ENCODE peak calls at places on chromosomes 1 and 21, in ten cellular contexts. G, J, A, T, O, K, X, Z, V and Y are unnamed samples. For H3K27me3, the result is how much of the 10 kb centered on the place peaks cover.

GRCh38 chr21:42350271-42350885 is 416 bp downstream of the TFF2 start:
- DNase-seq in G (no peak), J (no peak), A (no peak), T (no peak), O (no peak), K (no peak), X (no peak), Z (no peak), V (no peak), Y (no peak)

GRCh38 chr1:171422489-171422888 is 62.8 kb upstream of the PRRC2C start:
- DNase-seq in G (no peak), J (no peak), A (no peak), T (no peak), O (no peak), K (peak), X (peak), Z (no peak), V (no peak), Y (no peak)

GRCh38 chr1:242522304-242522945 is 2.1 kb downstream of the PLD5 start:
- DNase-seq in G (no peak), J (no peak), A (no peak), T (no peak), O (no peak), K (peak), X (no peak), Z (no peak), V (no peak), Y (no peak)

GRCh38 chr1:153434746-153435455 is 18.6 kb downstream of the S100A7A start:
- DNase-seq in G (no peak), J (no peak), A (no peak), T (no peak), O (no peak), K (no peak), X (no peak), Z (no peak), V (no peak), Y (no peak)

GRCh38 chr1:173798078-173798477 is 26.4 kb upstream of the DARS2 start:
- DNase-seq in G (no peak), J (no peak), A (no peak), T (no peak), O (no peak), K (peak), X (no peak), Z (no peak), V (no peak), Y (no peak)

GRCh38 chr21:46183910-46184624 is at the start of gene SPATC1L:
- DNase-seq in G (peak), J (no peak), A (peak), T (no peak), O (peak), K (peak), X (no peak), Z (no peak), V (peak), Y (peak)

GRCh38 chr1:5993553-5994510 is 1.6 kb upstream of the NPHP4 start:
- DNase-seq in G (no peak), J (no peak), A (peak), T (no peak), O (no peak), K (peak), X (no peak), Z (no peak), V (peak), Y (peak)

GRCh38 chr1:204858381-204858821 is 12.3 kb upstream of the NFASC start:
- DNase-seq in G (no peak), J (no peak), A (no peak), T (no peak), O (no peak), K (peak), X (no peak), Z (no peak), V (no peak), Y (peak)

GRCh38 chr1:39282537-39283216 is 78.2 kb downstream of the MACF1 start:
- DNase-seq in G (no peak), J (no peak), A (no peak), T (no peak), O (no peak), K (no peak), X (no peak), Z (no peak), V (no peak), Y (no peak)

GRCh38 chr1:64965239-64966157 is 851 bp downstream of the JAK1 start:
- DNase-seq in G (peak), J (no peak), A (peak), T (no peak), O (peak), K (peak), X (peak), Z (peak), V (peak), Y (peak)

GRCh38 chr1:208031316-208031931 is 120.5 kb upstream of the CD34 start:
- DNase-seq in G (peak), J (no peak), A (no peak), T (no peak), O (no peak), K (no peak), X (no peak), Z (no peak), V (no peak), Y (no peak)

GRCh38 chr1:226029568-226030225 is 30.6 kb upstream of the SDE2 start:
- DNase-seq in G (no peak), J (no peak), A (no peak), T (no peak), O (no peak), K (no peak), X (no peak), Z (no peak), V (no peak), Y (no peak)

GRCh38 chr21:36699026-36699545 is at the start of gene SIM2:
- DNase-seq in G (no peak), J (no peak), A (no peak), T (peak), O (peak), K (peak), X (no peak), Z (no peak), V (peak), Y (peak)

GRCh38 chr1:21635138-21635535 is 34.0 kb downstream of the RAP1GAP start:
- DNase-seq in G (no peak), J (no peak), A (no peak), T (no peak), O (no peak), K (no peak), X (no peak), Z (no peak), V (no peak), Y (no peak)

GRCh38 chr1:9561429-9561828 is 22.2 kb downstream of the SLC25A33 start:
- DNase-seq in G (no peak), J (no peak), A (no peak), T (no peak), O (peak), K (peak), X (peak), Z (no peak), V (peak), Y (no peak)

GRCh38 chr21:14877581-14878228 is 187.1 kb downstream of the NRIP1 start:
- DNase-seq in G (no peak), J (no peak), A (no peak), T (no peak), O (no peak), K (peak), X (no peak), Z (no peak), V (no peak), Y (no peak)

GRCh38 chr1:209335090-209335692 is 248.3 kb upstream of the CAMK1G start:
- DNase-seq in G (no peak), J (no peak), A (no peak), T (peak), O (peak), K (peak), X (peak), Z (peak), V (no peak), Y (peak)

GRCh38 chr1:43432907-43433306 is 20.8 kb downstream of the HYI start:
- DNase-seq in G (no peak), J (no peak), A (peak), T (no peak), O (no peak), K (no peak), X (no peak), Z (no peak), V (no peak), Y (no peak)

GRCh38 chr1:221742555-221743415 is 896 bp upstream of the DUSP10 start:
- DNase-seq in G (peak), J (peak), A (peak), T (peak), O (peak), K (peak), X (no peak), Z (peak), V (peak), Y (peak)

GRCh38 chr1:242240061-242240460 is 241.2 kb upstream of the MAP1LC3C start:
- DNase-seq in G (no peak), J (no peak), A (no peak), T (no peak), O (no peak), K (no peak), X (no peak), Z (no peak), V (no peak), Y (no peak)

GRCh38 chr1:159953866-159954515 is at the start of gene SLAMF9:
- DNase-seq in G (no peak), J (no peak), A (no peak), T (no peak), O (no peak), K (peak), X (no peak), Z (no peak), V (no peak), Y (no peak)

GRCh38 chr1:9086796-9087195 is 17.4 kb upstream of the SLC2A5 start:
- DNase-seq in G (no peak), J (no peak), A (no peak), T (no peak), O (no peak), K (no peak), X (no peak), Z (no peak), V (no peak), Y (no peak)

GRCh38 chr1:97308131-97308530 is 586.5 kb downstream of the PTBP2 start:
- DNase-seq in G (no peak), J (no peak), A (no peak), T (no peak), O (no peak), K (no peak), X (peak), Z (no peak), V (no peak), Y (no peak)

GRCh38 chr1:248622491-248623106 is 12.3 kb downstream of the OR2T11 start:
- DNase-seq in G (no peak), J (no peak), A (no peak), T (peak), O (peak), K (peak), X (no peak), Z (no peak), V (no peak), Y (peak)

GRCh38 chr1:157813269-157813668 is 6.7 kb downstream of the FCRL1 start:
- DNase-seq in G (no peak), J (no peak), A (no peak), T (no peak), O (no peak), K (no peak), X (no peak), Z (no peak), V (no peak), Y (no peak)

GRCh38 chr1:31811605-31812004 is 4.2 kb downstream of the SPOCD1 start:
- DNase-seq in G (no peak), J (peak), A (no peak), T (no peak), O (peak), K (no peak), X (no peak), Z (no peak), V (no peak), Y (peak)

GRCh38 chr1:40045182-40045581 is 4.7 kb downstream of the CAP1 start:
- DNase-seq in G (no peak), J (no peak), A (no peak), T (no peak), O (no peak), K (no peak), X (no peak), Z (no peak), V (no peak), Y (no peak)

GRCh38 chr21:33070921-33071877 is 1.3 kb downstream of the OLIG1 start:
- DNase-seq in G (no peak), J (no peak), A (no peak), T (no peak), O (peak), K (no peak), X (no peak), Z (no peak), V (no peak), Y (peak)

GRCh38 chr21:33069243-33069642 is 698 bp upstream of the OLIG1 start:
- DNase-seq in G (no peak), J (no peak), A (no peak), T (no peak), O (no peak), K (no peak), X (no peak), Z (no peak), V (no peak), Y (no peak)

GRCh38 chr21:33069645-33069993 is 322 bp upstream of the OLIG1 start:
- DNase-seq in G (no peak), J (no peak), A (no peak), T (no peak), O (no peak), K (no peak), X (no peak), Z (no peak), V (no peak), Y (no peak)

GRCh38 chr21:33069994-33070811 is at the start of gene OLIG1:
- DNase-seq in G (no peak), J (peak), A (no peak), T (no peak), O (peak), K (peak), X (no peak), Z (no peak), V (peak), Y (peak)

DNA sequence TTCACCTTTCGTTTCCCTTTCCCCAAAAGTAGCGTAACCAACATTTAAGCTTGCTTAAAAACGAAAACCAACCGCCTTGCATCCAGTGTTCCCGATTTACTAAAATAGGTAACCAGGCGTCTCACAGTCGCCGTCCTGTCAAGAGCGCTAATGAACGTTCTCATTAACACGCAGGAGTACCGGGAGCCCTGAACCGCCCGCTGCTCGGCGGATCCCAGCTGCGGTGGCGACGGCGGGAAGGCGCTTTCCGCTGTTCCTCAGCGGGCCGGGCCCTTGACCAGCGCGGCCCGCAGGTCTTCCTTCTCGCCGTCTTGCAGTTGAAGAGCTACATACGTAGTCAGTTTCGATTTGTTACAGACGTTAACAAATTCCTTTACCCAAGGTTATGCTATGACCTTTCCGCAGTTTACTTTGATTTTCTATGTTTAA is 2.0 kb downstream of the OLIG1 start:
- DNase-seq in G (no peak), J (no peak), A (no peak), T (no peak), O (no peak), K (no peak), X (no peak), Z (no peak), V (no peak), Y (peak)
- H3K4me3 ChIP-seq in G (peak), J (peak), A (peak), T (no peak), O (no peak), K (no peak), X (peak), Z (peak), V (no peak), Y (peak)

GRCh38 chr1:206116191-206116872 is 856 bp downstream of the AVPR1B start:
- DNase-seq in G (no peak), J (no peak), A (no peak), T (no peak), O (no peak), K (no peak), X (no peak), Z (no peak), V (no peak), Y (peak)
- H3K27me3 ChIP-seq in G (under half), J (under half), A (under half), T (under half), O (under half), K (under half), X (under half), Z (under half), V (under half), Y (under half)

GRCh38 chr1:168227620-168228019 is 1.8 kb downstream of the SFT2D2 start:
- DNase-seq in G (no peak), J (no peak), A (no peak), T (no peak), O (no peak), K (peak), X (no peak), Z (no peak), V (no peak), Y (no peak)

GRCh38 chr1:168224991-168225390 is 813 bp upstream of the SFT2D2 start:
- DNase-seq in G (no peak), J (no peak), A (no peak), T (no peak), O (no peak), K (no peak), X (no peak), Z (no peak), V (no peak), Y (no peak)

GRCh38 chr1:168230709-168231108 is 4.9 kb downstream of the SFT2D2 start:
- DNase-seq in G (no peak), J (no peak), A (no peak), T (no peak), O (no peak), K (peak), X (no peak), Z (no peak), V (no peak), Y (no peak)

GRCh38 chr1:168225476-168226190 is at the start of gene SFT2D2:
- DNase-seq in G (peak), J (peak), A (peak), T (peak), O (peak), K (peak), X (no peak), Z (peak), V (peak), Y (peak)

GRCh38 chr1:168229893-168230292 is 4.1 kb downstream of the SFT2D2 start:
- DNase-seq in G (no peak), J (no peak), A (no peak), T (no peak), O (no peak), K (peak), X (no peak), Z (no peak), V (no peak), Y (no peak)
- H3K4me3 ChIP-seq in G (no peak), J (no peak), A (no peak), T (no peak), O (no peak), K (no peak), X (no peak), Z (no peak), V (no peak), Y (no peak)

DNA sequence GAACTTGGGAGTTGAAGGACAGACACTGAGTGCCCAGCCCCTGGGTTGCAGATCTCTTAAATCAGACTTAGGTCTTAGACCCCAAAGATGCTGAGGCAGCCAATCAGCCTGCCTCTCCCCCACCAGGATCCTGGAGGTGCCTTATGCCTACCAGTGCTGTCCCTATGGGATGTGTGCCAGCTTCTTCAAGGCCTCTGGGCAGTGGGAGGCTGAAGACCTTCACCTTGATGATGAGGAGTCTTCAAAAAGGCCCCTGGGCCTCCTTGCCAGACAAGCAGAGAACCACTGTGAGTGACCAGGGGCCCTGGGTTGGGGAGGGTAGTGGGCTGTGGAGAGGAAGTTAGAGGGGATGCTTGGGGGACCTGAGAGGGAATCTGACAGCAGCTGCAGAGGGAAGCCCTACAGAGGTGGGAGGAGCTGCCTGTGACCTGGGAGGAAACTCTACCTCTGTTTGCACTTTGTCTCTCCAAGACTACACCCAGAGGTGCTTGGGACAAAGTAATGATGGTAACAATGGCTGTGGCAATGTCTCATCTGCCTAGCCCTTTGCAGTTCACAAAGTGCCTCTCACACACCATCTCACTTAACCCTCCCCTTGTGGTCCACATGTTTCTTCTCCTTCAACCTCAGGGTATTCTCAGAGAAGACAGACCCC is 31.5 kb downstream of the UBE2T start:
- DNase-seq in G (no peak), J (no peak), A (no peak), T (no peak), O (no peak), K (no peak), X (no peak), Z (no peak), V (no peak), Y (no peak)
- H3K27me3 ChIP-seq in G (under half), J (under half), A (under half), T (under half), O (under half), K (under half), X (half or more), Z (under half), V (under half), Y (under half)

GRCh38 chr1:82273816-82274215 is 473.1 kb downstream of the ADGRL2 start:
- DNase-seq in G (no peak), J (no peak), A (no peak), T (no peak), O (no peak), K (no peak), X (no peak), Z (no peak), V (no peak), Y (no peak)

GRCh38 chr1:82284213-82284612 is 483.5 kb downstream of the ADGRL2 start:
- DNase-seq in G (no peak), J (no peak), A (no peak), T (no peak), O (no peak), K (no peak), X (no peak), Z (no peak), V (no peak), Y (no peak)

GRCh38 chr1:82279241-82279640 is 478.5 kb downstream of the ADGRL2 start:
- DNase-seq in G (no peak), J (no peak), A (no peak), T (no peak), O (no peak), K (no peak), X (no peak), Z (no peak), V (no peak), Y (no peak)
- H3K4me3 ChIP-seq in G (no peak), J (no peak), A (no peak), T (no peak), O (no peak), K (no peak), X (no peak), Z (no peak), V (no peak), Y (no peak)

GRCh38 chr1:17215545-17215890 is 10.6 kb downstream of the PADI1 start:
- DNase-seq in G (no peak), J (no peak), A (no peak), T (no peak), O (no peak), K (peak), X (no peak), Z (no peak), V (no peak), Y (no peak)

GRCh38 chr1:17214876-17215544 is 10.1 kb downstream of the PADI1 start:
- DNase-seq in G (no peak), J (no peak), A (no peak), T (no peak), O (no peak), K (peak), X (no peak), Z (no peak), V (no peak), Y (no peak)

GRCh38 chr1:17212487-17213121 is 7.7 kb downstream of the PADI1 start:
- DNase-seq in G (peak), J (no peak), A (no peak), T (no peak), O (peak), K (no peak), X (peak), Z (no peak), V (no peak), Y (peak)

GRCh38 chr1:17212009-17212408 is 7.1 kb downstream of the PADI1 start:
- DNase-seq in G (no peak), J (no peak), A (no peak), T (no peak), O (no peak), K (no peak), X (no peak), Z (no peak), V (no peak), Y (no peak)

GRCh38 chr1:17213433-17214148 is 8.7 kb downstream of the PADI1 start:
- DNase-seq in G (no peak), J (no peak), A (no peak), T (no peak), O (no peak), K (no peak), X (no peak), Z (no peak), V (no peak), Y (no peak)
- H3K27me3 ChIP-seq in G (under half), J (under half), A (under half), T (under half), O (under half), K (under half), X (under half), Z (under half), V (under half), Y (under half)